ENCODE peak calls at places on chromosomes 7 and 10, in five cellular contexts. R is astrocyte of the spinal cord, J is cardiac fibroblast, C is CD14-positive monocyte, Z is ELF-1. B is an unnamed sample.

GRCh38 chr10:123272171-123272570 is 118.0 kb downstream of the BUB3 start:
- DNase-seq in R (no peak), Z (no peak), C (no peak), J (no peak), B (no peak)

GRCh38 chr10:97499561-97500296 is 1.0 kb downstream of the UBTD1 start:
- DNase-seq in C (peak; percentile 55), Z (no peak), J (peak; percentile 82), R (peak; percentile 61), B (no peak)

GRCh38 chr7:133853706-133854276 is 273.3 kb upstream of the LRGUK start:
- DNase-seq in Z (peak; percentile 46), R (peak; percentile 81), J (peak; percentile 76), C (no peak), B (peak; percentile 80)

GRCh38 chr7:135802697-135803096 is 54.1 kb upstream of the FAM180A start:
- DNase-seq in J (peak; percentile 8), C (no peak), Z (no peak), R (peak; percentile 11), B (no peak)

GRCh38 chr10:24008164-24009066 is 200.5 kb upstream of the KIAA1217 start:
- DNase-seq in R (peak; percentile 87), Z (peak; percentile 53), J (peak; percentile 16), C (no peak), B (no peak)

GRCh38 chr7:89661876-89662275 is 492.4 kb upstream of the STEAP1 start:
- DNase-seq in R (no peak), J (no peak), C (no peak), Z (no peak), B (no peak)

GRCh38 chr10:124649209-124649608 is 95.0 kb downstream of the FAM53B start:
- DNase-seq in C (no peak), J (peak; percentile 56), R (no peak), Z (no peak), B (no peak)

GRCh38 chr10:68180490-68180889 is 51.4 kb downstream of the ATOH7 start:
- DNase-seq in J (no peak), Z (no peak), R (no peak), C (no peak), B (no peak)

GRCh38 chr7:20095441-20095840 is 121.7 kb downstream of the MACC1 start:
- DNase-seq in Z (no peak), J (no peak), R (no peak), C (no peak), B (no peak)

GRCh38 chr10:12631216-12631615 is 281.9 kb downstream of the CAMK1D start:
- DNase-seq in Z (no peak), C (no peak), J (peak; percentile 5), R (no peak), B (no peak)

GRCh38 chr10:43128958-43129706 is 9.1 kb upstream of the CSGALNACT2 start:
- DNase-seq in Z (no peak), R (peak; percentile 93), J (peak; percentile 96), C (peak; percentile 77), B (no peak)